ENCODE peak calls at places on chromosome 22, in nine cellular contexts. E, C, J, D, S, A, W, R and F are unnamed samples.

GRCh38 chr22:37818397-37819099 is 4.6 kb upstream of the GALR3 start:
- DNase-seq in R (peak; percentile 91), E (peak; percentile 78), S (peak; percentile 35), D (peak; percentile 84), C (peak; percentile 71), J (peak; percentile 84), A (peak; percentile 90), W (no peak), F (peak; percentile 78)

GRCh38 chr22:17095538-17095937 is 10.7 kb downstream of the IL17RA start:
- DNase-seq in A (peak; percentile 82), J (no peak), D (no peak), R (peak; percentile 43), E (peak; percentile 45), W (no peak), C (no peak), S (no peak), F (no peak)

GRCh38 chr22:24325105-24325757 is 54.6 kb downstream of the SPECC1L start:
- DNase-seq in R (no peak), D (no peak), E (peak; percentile 48), J (no peak), A (no peak), S (peak; percentile 92), C (no peak), W (no peak), F (peak; percentile 52)

GRCh38 chr22:23553922-23554870 is 25.9 kb downstream of the IGLL1 start:
- DNase-seq in C (no peak), A (no peak), W (no peak), R (peak; percentile 46), S (no peak), D (peak; percentile 53), J (no peak), E (no peak), F (no peak)

GRCh38 chr22:40187389-40187788 is 9.7 kb downstream of the TNRC6B start:
- DNase-seq in A (peak; percentile 76), R (no peak), W (no peak), C (no peak), J (no peak), D (no peak), E (no peak), S (no peak), F (no peak)

GRCh38 chr22:22773979-22774738 is 113.5 kb upstream of the IGLL5 start:
- DNase-seq in A (no peak), D (no peak), W (no peak), E (no peak), S (no peak), J (no peak), R (no peak), C (no peak), F (no peak)

GRCh38 chr22:43179151-43179910 is 7.6 kb downstream of the TTLL12 start:
- DNase-seq in A (no peak), D (peak; percentile 73), C (no peak), E (no peak), R (no peak), W (no peak), J (no peak), S (no peak), F (no peak)

GRCh38 chr22:39169797-39170466 is 17.5 kb upstream of the CBX7 start:
- DNase-seq in J (no peak), E (no peak), D (no peak), S (no peak), C (no peak), A (peak; percentile 71), R (no peak), W (no peak), F (no peak)

GRCh38 chr22:20530368-20531153 is 23.2 kb downstream of the MED15 start:
- DNase-seq in S (peak; percentile 83), J (peak; percentile 52), C (no peak), D (no peak), E (no peak), R (no peak), W (no peak), A (no peak), F (no peak)

GRCh38 chr22:29199702-29200400 is 5.8 kb upstream of the EMID1 start:
- DNase-seq in A (no peak), E (no peak), W (no peak), D (peak; percentile 39), S (no peak), J (peak; percentile 10), C (no peak), R (no peak), F (no peak)

GRCh38 chr22:39482768-39483167 is 19.3 kb upstream of the MIEF1 start:
- DNase-seq in S (peak; percentile 64), J (no peak), W (no peak), A (no peak), C (no peak), D (peak; percentile 73), E (peak; percentile 40), R (no peak), F (no peak)

GRCh38 chr22:38882480-38882879 is 10.5 kb upstream of the CBX6 start:
- DNase-seq in R (no peak), C (no peak), J (no peak), A (no peak), E (no peak), S (peak; percentile 33), W (peak; percentile 54), D (peak; percentile 86), F (no peak)

GRCh38 chr22:36027960-36028645 is 521 bp downstream of the RBFOX2 start:
- DNase-seq in C (no peak), A (no peak), E (peak; percentile 94), R (peak; percentile 81), S (no peak), J (no peak), D (peak; percentile 85), W (no peak), F (no peak)

GRCh38 chr22:17161991-17162390 is 2.9 kb upstream of the HDHD5 start:
- DNase-seq in D (no peak), A (no peak), R (no peak), J (no peak), C (no peak), E (no peak), W (no peak), S (no peak), F (no peak)

GRCh38 chr22:19174106-19175025 is 4.2 kb downstream of the SLC25A1 start:
- DNase-seq in C (no peak), W (no peak), E (peak; percentile 26), R (peak; percentile 90), D (peak; percentile 83), S (peak; percentile 42), J (no peak), A (peak; percentile 70), F (no peak)

GRCh38 chr22:37275622-37276021 is 6.7 kb upstream of the CYTH4 start:
- DNase-seq in D (no peak), C (no peak), S (no peak), R (no peak), A (peak; percentile 24), E (no peak), W (no peak), J (peak; percentile 2), F (no peak)

GRCh38 chr22:19597399-19597735 is 73.2 kb upstream of the CLDN5 start:
- DNase-seq in W (no peak), A (no peak), E (no peak), S (no peak), R (peak; percentile 45), C (no peak), J (no peak), D (no peak), F (peak; percentile 91)

GRCh38 chr22:37559521-37559900 is 769 bp upstream of the CDC42EP1 start:
- DNase-seq in A (peak; percentile 72), J (no peak), R (no peak), C (no peak), E (no peak), W (no peak), S (no peak), D (no peak), F (no peak)

GRCh38 chr22:38317237-38317994 is at the start of gene CSNK1E:
- DNase-seq in C (peak; percentile 86), E (peak; percentile 92), D (peak; percentile 92), W (peak; percentile 36), J (peak; percentile 87), R (peak; percentile 94), S (peak; percentile 33), A (peak; percentile 86), F (peak; percentile 73)

GRCh38 chr22:39316440-39317083 is 2.9 kb downstream of the RPL3 start:
- DNase-seq in D (no peak), A (peak; percentile 92), E (peak; percentile 88), R (peak; percentile 87), W (no peak), C (peak; percentile 79), J (peak; percentile 74), S (peak; percentile 95), F (peak; percentile 63)

GRCh38 chr22:20016734-20017621 is at the start of gene ARVCF:
- DNase-seq in E (peak; percentile 94), R (peak; percentile 94), W (peak; percentile 36), S (peak; percentile 85), D (peak; percentile 97), J (peak; percentile 90), A (peak; percentile 97), C (peak; percentile 93), F (peak; percentile 92)

GRCh38 chr22:30640839-30641430 is 5.4 kb downstream of the SLC35E4 start:
- DNase-seq in E (no peak), W (no peak), R (no peak), C (no peak), J (no peak), D (peak; percentile 46), S (no peak), A (no peak), F (no peak)
- H3K27ac ChIP-seq in E (no peak overlapping the region), W (no peak overlapping the region), R (no peak overlapping the region), C (no peak overlapping the region), J (no peak overlapping the region), D (no peak overlapping the region), S (no peak overlapping the region), A (no peak overlapping the region), F (no peak overlapping the region)

GRCh38 chr22:47605441-47605840 is 843.0 kb downstream of the TBC1D22A start:
- DNase-seq in J (no peak), E (no peak), A (peak; percentile 13), D (peak; percentile 29), W (no peak), R (peak; percentile 33), C (peak; percentile 20), S (no peak), F (no peak)
- H3K9me3 ChIP-seq in J (no peaks in the 10 kb centered on the region), E (no peaks in the 10 kb centered on the region), A (peaks cover 15% of the 10 kb centered on the region), D (no peaks in the 10 kb centered on the region), W (no peaks in the 10 kb centered on the region), R (no peaks in the 10 kb centered on the region), C (peaks cover 16% of the 10 kb centered on the region), S (peaks cover 46% of the 10 kb centered on the region), F (no peaks in the 10 kb centered on the region)

GRCh38 chr22:48445113-48445827 is 1382.4 kb downstream of the BRD1 start:
- DNase-seq in S (no peak), E (no peak), C (no peak), W (no peak), D (peak; percentile 52), J (peak; percentile 5), R (peak; percentile 50), A (no peak), F (no peak)
- H3K27ac ChIP-seq in S (no peak overlapping the region), E (no peak overlapping the region), C (no peak overlapping the region), W (no peak overlapping the region), D (no peak overlapping the region), J (no peak overlapping the region), R (no peak overlapping the region), A (no peak overlapping the region), F (no peak overlapping the region)

DNA sequence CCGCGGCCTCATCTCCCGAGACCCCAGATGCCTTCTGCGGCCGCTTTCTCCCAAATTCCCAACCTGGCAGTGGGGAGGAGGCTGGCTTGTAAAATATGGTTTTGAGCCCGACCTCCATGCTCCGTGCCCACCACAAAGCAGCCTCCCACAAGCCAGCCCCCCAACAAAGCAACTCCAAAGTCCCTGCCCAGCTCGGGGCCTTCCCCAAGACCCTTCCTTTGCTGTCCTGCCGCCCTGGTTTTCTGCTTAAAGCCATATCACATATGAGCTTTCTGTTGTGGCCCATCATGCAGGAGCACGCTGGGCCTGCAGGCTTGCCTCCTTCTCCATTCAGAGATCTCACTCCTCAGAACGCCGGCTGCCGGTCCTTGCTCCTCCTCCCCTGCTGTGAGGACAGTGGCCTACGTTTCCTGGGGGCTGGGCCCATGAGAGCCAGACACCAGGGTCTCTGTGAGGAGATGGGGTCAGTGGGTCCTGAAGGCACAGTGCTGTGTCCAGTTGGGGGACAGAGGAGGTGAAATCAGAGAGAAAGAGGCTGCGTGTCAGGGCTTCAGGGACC is 680.0 kb downstream of the BRD1 start:
- DNase-seq in E (no peak), W (no peak), C (no peak), S (no peak), A (no peak), D (no peak), R (peak; percentile 61), J (no peak), F (no peak)
- H3K9me3 ChIP-seq in E (no peaks in the 10 kb centered on the region), W (no peaks in the 10 kb centered on the region), C (no peaks in the 10 kb centered on the region), S (peaks cover 53% of the 10 kb centered on the region), A (no peaks in the 10 kb centered on the region), D (no peaks in the 10 kb centered on the region), R (no peaks in the 10 kb centered on the region), J (no peaks in the 10 kb centered on the region), F (no peaks in the 10 kb centered on the region)